ENCODE peak calls at places on chromosomes 5 and 9, in five cellular contexts. C is transverse colon, A is SK-N-SH, F is left ventricle myocardium inferior, I is prostate gland. P is an unnamed sample.

GRCh38 chr9:80285325-80285724 is 713.6 kb downstream of the TLE4 start:
- DNase-seq in F (no peak), C (no peak), A (peak; percentile 1), I (no peak), P (no peak)

GRCh38 chr5:118981783-118982182 is 6.6 kb downstream of the DTWD2 start:
- DNase-seq in F (no peak), I (no peak), A (no peak), C (no peak), P (no peak)

GRCh38 chr5:94376672-94377345 is 241.6 kb downstream of the KIAA0825 start:
- DNase-seq in A (peak; percentile 20), I (no peak), F (no peak), C (no peak), P (peak; percentile 64)

GRCh38 chr5:138459311-138459710 is 6.0 kb upstream of the EGR1 start:
- DNase-seq in F (no peak), A (no peak), C (peak; percentile 69), I (no peak), P (no peak)

GRCh38 chr9:92425578-92425977 is 1.3 kb upstream of the OMD start:
- DNase-seq in A (no peak), F (no peak), C (no peak), I (no peak), P (no peak)

GRCh38 chr5:1638658-1639400 is 115.1 kb upstream of the LPCAT1 start:
- DNase-seq in C (no peak), A (no peak), I (no peak), F (no peak), P (no peak)

GRCh38 chr5:117880932-117881331 is 1107.4 kb downstream of the DTWD2 start:
- DNase-seq in A (no peak), F (no peak), C (no peak), I (peak; percentile 44), P (no peak)

GRCh38 chr9:86500031-86500430 is 145.8 kb upstream of the TUT7 start:
- DNase-seq in I (no peak), F (no peak), C (no peak), A (no peak), P (no peak)

GRCh38 chr9:101536938-101537337 is 3.3 kb downstream of the RNF20 start:
- DNase-seq in C (no peak), A (no peak), F (no peak), I (no peak), P (no peak)

GRCh38 chr5:424259-425110 is 18.5 kb upstream of the EXOC3 start:
- DNase-seq in C (no peak), I (no peak), F (no peak), A (no peak), P (no peak)

GRCh38 chr9:75239176-75239575 is 150.9 kb downstream of the OSTF1 start:
- DNase-seq in I (no peak), A (no peak), F (no peak), C (no peak), P (peak; percentile 13)

GRCh38 chr5:58064799-58065198 is 395.1 kb downstream of the PLK2 start:
- DNase-seq in F (no peak), C (no peak), I (no peak), A (no peak), P (no peak)

GRCh38 chr9:136410500-136411287 is at the start of the genes ENTR1 and PMPCA:
- DNase-seq in I (peak; percentile 91), C (peak; percentile 96), F (peak; percentile 93), A (peak; percentile 99), P (peak; percentile 95)

GRCh38 chr9:105088499-105088898 is 156.0 kb upstream of the SLC44A1 start:
- DNase-seq in A (no peak), I (no peak), F (no peak), C (no peak), P (no peak)